ENCODE peak calls at places on chromosomes 6 and 20, in nine cellular contexts. N is astrocyte of the cerebellum; Y is thoracic aorta; P is pancreas; C is heart right ventricle; M is activated B cell treated with CpG ODN at 0.5 μM for 24 hours; S is activated CD8-positive, alpha-beta T cell treated with anti-CD3 and anti-CD28 coated beads for 36 hours; W is cardiac muscle cell; J is AG04449. X is an unnamed sample.
A peak's percentile ranks its signal among the peaks of the same experiment; 100 is the strongest.

GRCh38 chr6:70686548-70687133 is 19.0 kb downstream of the SMAP1 start:
- DNase-seq in W (peak; percentile 50), J (no peak), P (no peak), Y (no peak), C (no peak), M (no peak), S (no peak), N (peak; percentile 20), X (peak; percentile 35)

GRCh38 chr6:158684311-158684710 is 34.5 kb downstream of the SYTL3 start:
- DNase-seq in P (no peak), N (no peak), Y (no peak), S (no peak), W (no peak), M (no peak), J (no peak), C (no peak), X (no peak)

GRCh38 chr6:43570876-43571441 is 4.9 kb downstream of the XPO5 start:
- DNase-seq in N (no peak), P (no peak), C (no peak), S (peak; percentile 10), Y (no peak), J (no peak), M (no peak), W (no peak), X (peak; percentile 64)

GRCh38 chr20:9919271-9920014 is 80.6 kb upstream of the PAK5 start:
- DNase-seq in M (no peak), W (no peak), Y (no peak), N (no peak), P (no peak), S (no peak), C (no peak), J (no peak), X (peak; percentile 33)

GRCh38 chr6:56927538-56928453 is 27.1 kb upstream of the BEND6 start:
- DNase-seq in J (no peak), S (no peak), C (no peak), M (no peak), W (no peak), N (no peak), P (no peak), Y (no peak), X (no peak)

GRCh38 chr20:34579191-34579661 is 20.7 kb downstream of the MAP1LC3A start:
- DNase-seq in M (no peak), J (no peak), N (peak; percentile 51), Y (peak; percentile 21), S (no peak), C (peak; percentile 56), P (no peak), W (no peak), X (no peak)

GRCh38 chr20:51985013-51985415 is 182.7 kb upstream of the SALL4 start:
- DNase-seq in C (no peak), W (no peak), M (no peak), S (no peak), N (peak; percentile 91), J (peak; percentile 94), Y (no peak), P (no peak), X (no peak)

GRCh38 chr6:167568407-167569024 is 243.6 kb downstream of the TTLL2 start:
- DNase-seq in S (no peak), M (no peak), W (no peak), N (no peak), P (no peak), C (no peak), Y (no peak), J (no peak), X (no peak)

GRCh38 chr20:56249244-56249955 is 868 bp downstream of the MC3R start:
- DNase-seq in M (no peak), S (peak; percentile 48), Y (no peak), W (no peak), J (no peak), C (no peak), N (no peak), P (no peak), X (peak; percentile 41)

GRCh38 chr20:24165336-24166126 is 177.0 kb upstream of the GGTLC1 start:
- DNase-seq in P (no peak), W (no peak), M (no peak), J (no peak), Y (no peak), S (no peak), N (no peak), C (no peak), X (no peak)

GRCh38 chr6:43276180-43277082 is 21.6 kb upstream of the SLC22A7 start:
- DNase-seq in C (no peak), M (peak; percentile 45), S (peak; percentile 64), W (no peak), N (no peak), Y (no peak), J (no peak), P (no peak), X (no peak)

GRCh38 chr6:98529364-98529763 is 305.0 kb upstream of the POU3F2 start:
- DNase-seq in P (no peak), W (no peak), N (no peak), M (no peak), Y (no peak), C (no peak), S (no peak), J (no peak), X (no peak)

GRCh38 chr6:1616556-1617463 is 7.1 kb downstream of the FOXC1 start:
- DNase-seq in N (no peak), S (no peak), P (no peak), C (no peak), M (no peak), W (no peak), J (no peak), Y (no peak), X (no peak)

GRCh38 chr20:8505817-8506216 is 373.8 kb downstream of the PLCB1 start:
- DNase-seq in C (no peak), S (no peak), W (no peak), Y (no peak), P (no peak), N (no peak), M (no peak), J (no peak), X (no peak)

GRCh38 chr6:81515562-81516453 is 236.7 kb downstream of the TENT5A start:
- DNase-seq in M (no peak), N (no peak), J (peak; percentile 9), P (no peak), Y (no peak), W (no peak), S (no peak), C (no peak), X (no peak)
- TF ChIP-seq CTCF in M (no peak), N (no peak), J (no peak), P (no peak), Y (no peak), W (no peak), S (no peak), C (no peak), X (no peak)

DNA sequence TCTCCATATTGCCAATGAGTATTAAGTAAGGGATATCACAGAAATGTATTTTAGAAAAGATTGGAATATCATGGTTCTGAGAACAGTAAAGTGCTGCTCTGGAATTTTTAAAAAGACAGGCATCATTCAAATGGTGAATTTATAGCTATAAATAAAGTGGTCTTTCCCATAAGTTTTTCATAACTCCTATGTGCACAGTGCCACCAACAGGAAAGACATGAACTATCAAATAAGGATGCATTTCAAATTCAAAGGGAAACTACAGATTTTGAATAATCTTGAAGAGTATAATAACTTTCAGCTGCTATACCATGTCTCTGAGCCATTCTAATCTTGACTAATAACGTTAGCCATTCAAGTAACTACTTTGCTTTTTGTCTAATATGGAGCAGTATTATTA is 456.8 kb upstream of the GJE1 start:
- DNase-seq in N (no peak), S (no peak), C (no peak), J (no peak), W (no peak), P (no peak), Y (no peak), M (no peak), X (no peak)
- TF ChIP-seq CTCF in N (peak; percentile 13), S (peak; percentile 5), C (peak; percentile 51), J (peak; percentile 22), W (peak; percentile 35), P (no peak), Y (no peak), M (no peak), X (no peak)

GRCh38 chr6:63745784-63746183 is 110.2 kb downstream of the PHF3 start:
- DNase-seq in C (no peak), S (no peak), J (no peak), Y (no peak), W (no peak), M (no peak), P (no peak), N (no peak), X (no peak)

GRCh38 chr6:63740709-63741108 is 105.1 kb downstream of the PHF3 start:
- DNase-seq in J (peak; percentile 12), P (no peak), N (peak; percentile 92), W (no peak), Y (no peak), M (no peak), S (no peak), C (no peak), X (no peak)

GRCh38 chr6:63744810-63745209 is 109.2 kb downstream of the PHF3 start:
- DNase-seq in S (no peak), W (no peak), Y (no peak), P (no peak), C (no peak), M (no peak), J (no peak), N (no peak), X (no peak)

GRCh38 chr6:63742060-63742459 is 106.5 kb downstream of the PHF3 start:
- DNase-seq in N (no peak), Y (no peak), C (no peak), J (no peak), S (no peak), P (no peak), W (no peak), M (no peak), X (no peak)

GRCh38 chr6:63743691-63744090 is 108.1 kb downstream of the PHF3 start:
- DNase-seq in P (no peak), C (no peak), M (no peak), W (no peak), J (no peak), N (no peak), Y (no peak), S (no peak), X (no peak)
- TF ChIP-seq CTCF in P (no peak), C (no peak), M (no peak), W (no peak), J (no peak), N (no peak), Y (no peak), S (no peak), X (no peak)

DNA sequence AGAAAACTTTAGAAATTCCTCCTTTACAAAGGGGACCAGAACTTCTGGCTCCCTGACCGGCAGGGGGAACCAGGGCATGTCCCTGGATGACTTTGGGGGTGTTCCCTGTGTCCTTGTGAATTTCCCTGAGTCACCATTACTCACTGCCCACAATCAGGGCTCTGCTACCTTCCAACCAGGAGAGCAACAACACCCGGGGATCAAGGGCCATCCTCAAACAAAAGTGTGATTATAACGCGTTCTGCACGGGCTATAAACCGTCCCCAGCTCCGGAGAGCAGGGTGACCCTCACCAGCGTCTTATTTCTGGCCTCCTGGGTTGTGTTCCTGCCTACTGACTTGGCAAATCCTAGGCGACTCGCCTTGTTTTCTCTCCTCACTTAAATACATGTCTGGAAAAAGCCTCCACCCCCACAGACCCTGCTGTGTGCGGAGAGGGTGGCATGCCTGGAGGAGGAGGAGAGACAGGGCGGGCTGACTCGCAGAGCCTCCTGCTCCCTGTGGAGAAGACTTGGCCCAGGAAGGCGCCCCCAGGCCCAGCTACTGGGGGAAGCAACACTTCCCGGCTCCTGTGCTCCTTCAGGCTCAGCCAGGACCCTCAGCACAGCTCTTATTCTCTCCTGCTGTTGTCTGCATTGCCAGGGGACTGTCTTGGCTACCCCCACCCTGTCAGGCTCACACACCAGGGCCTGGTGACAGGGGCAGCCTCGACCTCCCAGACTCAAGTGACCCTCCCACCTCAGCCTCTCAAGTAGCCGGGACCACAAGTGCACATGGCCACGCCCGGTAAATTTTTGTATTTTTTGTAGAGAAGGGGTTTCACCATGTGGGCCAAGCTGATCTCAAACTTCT is 54.1 kb downstream of the FGD2 start:
- DNase-seq in Y (peak; percentile 43), M (no peak), C (peak; percentile 52), P (no peak), J (peak; percentile 80), W (peak; percentile 70), S (peak; percentile 31), N (peak; percentile 93), X (no peak)
- TF ChIP-seq CTCF in Y (peak; percentile 29), M (no peak), C (peak; percentile 53), P (no peak), J (peak; percentile 77), W (peak; percentile 78), S (no peak), N (peak; percentile 80), X (no peak)

X was measured in GM13976.